ENCODE peak calls at places on chromosomes 11 and 22, in four cellular contexts. F, G, I and N are unnamed samples.

GRCh38 chr11:36447514-36447913 is 62.6 kb downstream of the TRAF6 start:
- DNase-seq in F (no peak), G (no peak), I (no peak), N (no peak)

GRCh38 chr11:26199341-26199740 is 132.6 kb upstream of the ANO3 start:
- DNase-seq in F (no peak), G (no peak), I (no peak), N (no peak)

GRCh38 chr11:113341388-113342165 is 27.2 kb downstream of the TTC12 start:
- DNase-seq in F (no peak), G (no peak), I (no peak), N (peak)

GRCh38 chr11:27754035-27755017 is 54.1 kb upstream of the BDNF start:
- DNase-seq in F (no peak), G (no peak), I (no peak), N (no peak)

GRCh38 chr11:43546561-43547410 is 133.8 kb upstream of the HSD17B12 start:
- DNase-seq in F (no peak), G (no peak), I (no peak), N (no peak)

GRCh38 chr11:23856654-23857053 is 640.2 kb upstream of the LUZP2 start:
- DNase-seq in F (no peak), G (no peak), I (no peak), N (no peak)

GRCh38 chr11:63986156-63986931 is at the start of gene OTUB1:
- DNase-seq in F (peak), G (peak), I (peak), N (peak)

GRCh38 chr11:2951235-2952110 is 22.3 kb upstream of the PHLDA2 start:
- DNase-seq in F (no peak), G (no peak), I (no peak), N (no peak)

GRCh38 chr11:77170107-77170506 is 42.1 kb downstream of the MYO7A start:
- DNase-seq in F (no peak), G (no peak), I (no peak), N (no peak)

GRCh38 chr11:8765294-8765693 is 82.7 kb downstream of the RPL27A start:
- DNase-seq in F (peak), G (no peak), I (no peak), N (no peak)

GRCh38 chr22:26401726-26402125 is 27.3 kb upstream of the ASPHD2 start:
- DNase-seq in F (no peak), G (no peak), I (peak), N (no peak)

GRCh38 chr11:15629690-15630321 is 515.1 kb downstream of the INSC start:
- DNase-seq in F (peak), G (no peak), I (no peak), N (no peak)

GRCh38 chr22:31046591-31047226 is 34.4 kb upstream of the SMTN start:
- DNase-seq in F (peak), G (no peak), I (peak), N (peak)

GRCh38 chr22:49044091-49044490 is 783.6 kb downstream of the BRD1 start:
- DNase-seq in F (no peak), G (no peak), I (no peak), N (no peak)

GRCh38 chr11:76313913-76314740 is 66.8 kb downstream of the THAP12 start:
- DNase-seq in F (no peak), G (no peak), I (no peak), N (no peak)

GRCh38 chr22:47629791-47630655 is 867.6 kb downstream of the TBC1D22A start:
- DNase-seq in F (no peak), G (no peak), I (no peak), N (no peak)

GRCh38 chr11:120425527-120425926 is 86.0 kb upstream of the GRIK4 start:
- DNase-seq in F (no peak), G (no peak), I (no peak), N (no peak)

GRCh38 chr11:624705-625635 is at the start of gene CDHR5:
- DNase-seq in F (peak), G (no peak), I (no peak), N (no peak)
- TF ChIP-seq MAX in F (no peak), G (no peak), I (no peak), N (no peak)

GRCh38 chr11:112024178-112024777 is 930 bp upstream of the DLAT start:
- DNase-seq in F (no peak), G (no peak), I (peak), N (no peak)

GRCh38 chr11:112024778-112025678 is at the start of gene DLAT:
- DNase-seq in F (peak), G (peak), I (peak), N (peak)

GRCh38 chr11:112025682-112026081 is 474 bp downstream of the DLAT start:
- DNase-seq in F (peak), G (no peak), I (no peak), N (no peak)

GRCh38 chr11:112019066-112019465 is 6.1 kb upstream of the DLAT start:
- DNase-seq in F (no peak), G (no peak), I (no peak), N (no peak)

GRCh38 chr11:112023104-112023503 is 2.1 kb upstream of the DLAT start:
- DNase-seq in F (peak), G (no peak), I (no peak), N (peak)
- TF ChIP-seq RFX5 in F (no peak), G (no peak), I (no peak), N (no peak)

DNA sequence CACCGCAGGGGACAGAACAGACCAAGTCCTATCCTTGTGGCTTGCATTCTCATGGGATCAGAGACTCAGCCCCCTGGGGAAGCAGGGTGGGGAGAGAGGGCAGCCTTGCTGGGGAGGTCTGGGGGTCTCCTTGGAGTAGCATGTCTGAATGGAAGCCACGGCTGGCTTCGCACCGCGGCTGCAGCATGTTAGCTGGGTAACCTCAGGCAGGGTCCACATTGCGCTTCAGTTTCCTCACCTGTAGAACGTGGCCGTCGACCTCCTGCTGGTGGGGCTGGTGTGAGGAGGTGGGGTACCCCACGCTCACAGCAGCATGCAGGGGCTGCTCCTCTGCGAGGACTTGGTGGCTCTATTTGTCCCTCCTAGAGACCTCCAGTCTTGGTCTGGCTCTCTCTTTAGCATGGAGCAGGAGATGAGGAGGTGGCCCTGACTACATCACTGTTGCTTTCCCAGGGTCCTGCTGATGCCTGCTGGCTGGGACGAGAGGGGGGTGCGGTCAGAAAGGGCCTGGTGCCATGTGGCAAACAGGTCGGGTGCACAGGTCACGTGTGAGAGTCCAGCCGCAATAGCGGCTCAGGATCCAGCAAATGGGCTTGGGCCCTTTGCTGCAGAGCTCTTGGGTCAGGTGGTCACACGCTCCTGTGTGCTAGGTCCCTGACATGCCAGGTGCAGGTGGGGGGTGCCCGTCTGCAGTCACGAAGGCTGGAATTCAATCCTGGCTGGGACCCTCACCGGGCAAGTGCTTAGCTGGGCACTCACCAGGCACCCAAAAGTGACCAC is 35.4 kb upstream of the SMIM38 start:
- DNase-seq in F (no peak), G (no peak), I (no peak), N (no peak)
- TF ChIP-seq NFIC in F (no peak), G (no peak), I (no peak), N (no peak)

DNA sequence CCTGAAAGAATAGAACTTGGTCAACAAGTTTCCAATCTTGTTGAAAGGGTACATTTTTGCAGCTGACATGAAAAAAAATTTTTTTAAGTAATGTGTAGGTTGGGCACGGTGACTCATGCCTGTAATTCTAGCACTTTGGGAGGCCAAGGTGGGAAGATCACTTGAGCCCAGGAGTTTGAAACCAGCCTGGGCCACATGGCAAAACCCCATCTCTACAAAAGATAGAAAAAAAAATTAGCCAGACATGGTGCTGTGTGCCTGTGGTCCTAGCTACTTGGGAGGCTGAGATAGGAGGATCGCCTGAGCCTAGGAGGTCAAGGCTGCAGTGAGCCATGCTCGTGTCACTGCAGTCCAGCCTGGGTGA is 15.6 kb upstream of the EED start:
- DNase-seq in F (no peak), G (no peak), I (no peak), N (no peak)
- TF ChIP-seq MAX in F (no peak), G (no peak), I (no peak), N (no peak)

GRCh38 chr11:31050061-31050790 is 319.3 kb downstream of the DCDC1 start:
- DNase-seq in F (no peak), G (no peak), I (no peak), N (no peak)
- TF ChIP-seq RFX5 in F (no peak), G (no peak), I (no peak), N (no peak)